ENCODE peak calls at places on chromosomes 16 and 17, in nine cellular contexts. M is prostate gland, V is sigmoid colon, D is right atrium auricular region, E is PC-9, P is transverse colon, X is keratinocyte, U is thoracic aorta, H is spleen. O is an unnamed sample.

GRCh38 chr16:70698901-70699300 is 13.0 kb upstream of the MTSS2 start:
- DNase-seq in M (no peak), V (no peak), X (no peak), E (no peak), P (no peak), H (no peak), D (no peak), U (no peak), O (no peak)

GRCh38 chr17:64357191-64357981 is 33.3 kb downstream of the PECAM1 start:
- DNase-seq in V (peak; percentile 91), M (no peak), P (peak; percentile 41), X (no peak), H (no peak), U (no peak), D (peak; percentile 91), E (no peak), O (peak; percentile 65)

GRCh38 chr16:50296807-50297206 is 30.5 kb downstream of the ADCY7 start:
- DNase-seq in X (no peak), M (no peak), E (no peak), D (no peak), H (peak; percentile 49), P (no peak), V (peak; percentile 32), U (no peak), O (peak; percentile 32)

GRCh38 chr17:35486920-35487727 is 38.6 kb upstream of the SLFN13 start:
- DNase-seq in M (no peak), D (peak; percentile 68), E (no peak), H (peak; percentile 91), X (no peak), U (no peak), P (peak; percentile 53), V (peak; percentile 73), O (peak; percentile 27)

GRCh38 chr17:6069611-6070279 is 434 bp upstream of the WSCD1 start:
- DNase-seq in D (no peak), V (no peak), M (no peak), P (peak; percentile 20), H (no peak), U (no peak), E (no peak), X (no peak), O (no peak)

GRCh38 chr16:72066747-72067146 is 3.7 kb downstream of the HPR start:
- DNase-seq in P (no peak), D (no peak), U (no peak), H (no peak), X (no peak), E (peak; percentile 2), V (no peak), M (no peak), O (no peak)

GRCh38 chr17:4899341-4900230 is at the start of gene C17orf107:
- DNase-seq in P (peak; percentile 90), M (peak; percentile 88), D (peak; percentile 88), H (peak; percentile 96), X (peak; percentile 90), U (peak; percentile 75), V (peak; percentile 90), E (peak; percentile 44), O (peak; percentile 88)

GRCh38 chr17:71741836-71742235 is 379.0 kb upstream of the SOX9 start:
- DNase-seq in U (no peak), V (no peak), E (no peak), D (no peak), P (no peak), H (no peak), M (no peak), X (no peak), O (no peak)

GRCh38 chr16:57616241-57616640 is 12.2 kb upstream of the ADGRG1 start:
- DNase-seq in V (peak; percentile 28), D (no peak), M (no peak), U (no peak), X (no peak), P (no peak), E (no peak), H (peak; percentile 25), O (no peak)

GRCh38 chr16:1584926-1585487 is 26.9 kb downstream of the IFT140 start:
- DNase-seq in U (no peak), P (no peak), V (no peak), H (no peak), M (no peak), E (no peak), X (no peak), D (no peak), O (no peak)

GRCh38 chr16:17773698-17774101 is 302.9 kb upstream of the XYLT1 start:
- DNase-seq in U (no peak), D (no peak), P (no peak), V (no peak), X (no peak), H (no peak), E (no peak), M (peak; percentile 61), O (no peak)

GRCh38 chr17:75366432-75366831 is 39.0 kb downstream of the GRB2 start:
- DNase-seq in M (no peak), U (no peak), E (no peak), X (no peak), H (no peak), D (no peak), V (no peak), P (no peak), O (no peak)

GRCh38 chr16:68605746-68606145 is 39.4 kb upstream of the CDH3 start:
- DNase-seq in P (no peak), V (no peak), E (no peak), U (no peak), X (peak; percentile 19), M (no peak), H (no peak), D (no peak), O (no peak)

GRCh38 chr17:65092262-65092661 is 35.7 kb upstream of the GNA13 start:
- DNase-seq in P (no peak), U (no peak), H (no peak), D (no peak), V (no peak), X (no peak), E (no peak), M (no peak), O (no peak)

GRCh38 chr16:77618011-77618410 is 104.3 kb upstream of the NUDT7 start:
- DNase-seq in M (no peak), D (no peak), H (no peak), E (no peak), V (no peak), U (no peak), X (no peak), P (no peak), O (no peak)

GRCh38 chr16:11824362-11824761 is 27.0 kb downstream of the RSL1D1 start:
- DNase-seq in E (peak; percentile 14), H (peak; percentile 79), D (peak; percentile 75), X (no peak), P (peak; percentile 41), U (no peak), V (peak; percentile 76), M (no peak), O (peak; percentile 76)

GRCh38 chr17:998111-998510 is 1.2 kb downstream of the TIMM22 start:
- DNase-seq in P (no peak), U (no peak), M (no peak), E (no peak), D (no peak), X (no peak), H (no peak), V (no peak), O (no peak)
- H3K4me3 ChIP-seq in P (peak overlapping the region; percentile 95), U (peak overlapping the region; percentile 77), M (no peak overlapping the region), E (peak overlapping the region; percentile 86), D (peak overlapping the region; percentile 99), X (peak overlapping the region; percentile 98), H (peak overlapping the region; percentile 100), V (peak overlapping the region; percentile 88), O (no peak overlapping the region)

GRCh38 chr16:82016268-82016667 is 5.0 kb upstream of the SDR42E1 start:
- DNase-seq in E (no peak), P (no peak), M (peak; percentile 35), X (no peak), H (no peak), V (no peak), U (no peak), D (no peak), O (no peak)
- TF ChIP-seq CTCF in E (peak; percentile 66), P (peak; percentile 37), M (peak; percentile 17), X (peak; percentile 70), H (no peak), V (no peak), U (no peak), D (peak; percentile 38), O (no peak)

GRCh38 chr17:76562734-76563148 is 22.9 kb downstream of the PRCD start:
- DNase-seq in E (no peak), V (no peak), D (no peak), M (no peak), H (no peak), P (no peak), U (no peak), X (no peak), O (no peak)
- H3K4me1 ChIP-seq in E (peaks cover 23% of the 10 kb centered on the region), V (peaks cover 48% of the 10 kb centered on the region), D (no peaks in the 10 kb centered on the region), M (no peaks in the 10 kb centered on the region), H (peaks cover 51% of the 10 kb centered on the region), P (peaks cover 32% of the 10 kb centered on the region), U (peaks cover 23% of the 10 kb centered on the region), X (peaks cover 52% of the 10 kb centered on the region), O (no peaks in the 10 kb centered on the region)

GRCh38 chr16:3510410-3510809 is 9.6 kb downstream of the CLUAP1 start:
- DNase-seq in U (no peak), M (no peak), D (no peak), E (no peak), V (no peak), H (no peak), P (no peak), X (no peak), O (peak; percentile 12)

GRCh38 chr16:3514621-3515020 is 13.8 kb downstream of the CLUAP1 start:
- DNase-seq in M (no peak), E (peak; percentile 68), X (no peak), H (no peak), P (no peak), V (no peak), D (no peak), U (no peak), O (no peak)

GRCh38 chr16:3515897-3516296 is 15.1 kb downstream of the CLUAP1 start:
- DNase-seq in E (no peak), X (no peak), M (no peak), D (no peak), H (no peak), U (no peak), P (no peak), V (no peak), O (no peak)

GRCh38 chr16:3511286-3512180 is 10.7 kb downstream of the CLUAP1 start:
- DNase-seq in H (no peak), X (no peak), D (no peak), P (no peak), M (no peak), U (no peak), V (peak; percentile 12), E (no peak), O (peak; percentile 34)

DNA sequence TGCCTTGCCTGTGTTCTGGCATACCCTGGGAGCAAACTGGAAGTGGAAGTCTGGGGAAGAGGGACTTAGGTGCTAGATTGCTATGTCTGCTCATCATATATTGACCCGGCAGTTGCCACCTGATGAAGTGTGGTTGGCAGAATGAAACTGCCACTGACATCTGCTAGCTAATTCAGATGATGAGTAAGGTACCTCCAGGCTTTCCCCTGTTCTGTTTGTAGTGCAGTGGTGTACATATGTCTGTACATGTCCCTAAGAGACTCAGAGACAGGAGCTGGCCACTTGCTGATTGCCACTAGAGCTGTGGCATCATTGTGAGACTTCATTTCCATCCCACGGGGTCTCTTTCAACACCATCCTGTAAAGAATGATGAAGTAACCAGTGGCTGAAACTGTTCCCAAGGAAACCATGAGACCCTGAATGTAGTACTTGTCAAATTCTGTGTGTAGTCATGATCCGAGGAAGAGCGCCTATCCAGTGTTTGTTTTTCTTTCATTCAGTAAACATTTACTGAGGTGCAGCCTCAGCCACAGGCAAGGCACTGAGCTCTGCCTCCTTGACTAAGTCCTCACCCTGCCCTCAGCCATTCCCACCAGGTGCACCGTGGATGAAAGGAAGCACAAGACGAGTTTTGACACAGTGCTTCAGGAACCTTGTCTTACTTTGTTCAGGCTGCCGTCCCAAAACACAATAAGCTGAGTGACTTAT is 13.2 kb downstream of the CLUAP1 start:
- DNase-seq in P (no peak), E (no peak), U (no peak), H (no peak), M (no peak), X (no peak), V (no peak), D (no peak), O (peak; percentile 37)
- H3K4me3 ChIP-seq in P (no peak overlapping the region), E (no peak overlapping the region), U (no peak overlapping the region), H (no peak overlapping the region), M (no peak overlapping the region), X (no peak overlapping the region), V (no peak overlapping the region), D (no peak overlapping the region), O (no peak overlapping the region)